ENCODE peak calls at places on chromosomes 16 and 17, in five cellular contexts. H, Z, W, X and V are unnamed samples.

GRCh38 chr17:50633683-50634082 is 998 bp upstream of the ABCC3 start:
- DNase-seq in H (no peak), Z (no peak), W (no peak), X (no peak), V (no peak)

GRCh38 chr17:15957608-15958307 is 12.8 kb downstream of the ADORA2B start:
- DNase-seq in H (no peak), Z (no peak), W (no peak), X (no peak), V (no peak)

GRCh38 chr16:67659675-67660563 is at the start of gene ACD:
- DNase-seq in H (peak), Z (peak), W (peak), X (peak), V (peak)

GRCh38 chr17:181213-182163 is at the start of gene DOC2B:
- DNase-seq in H (peak), Z (peak), W (peak), X (peak), V (no peak)

GRCh38 chr17:14464741-14465140 is 163.9 kb downstream of the HS3ST3B1 start:
- DNase-seq in H (peak), Z (no peak), W (peak), X (no peak), V (no peak)

GRCh38 chr17:58193641-58194259 is 1.2 kb downstream of the EPX start:
- DNase-seq in H (no peak), Z (no peak), W (no peak), X (peak), V (no peak)

GRCh38 chr17:48592592-48592991 is 987 bp downstream of the HOXB5 start:
- DNase-seq in H (no peak), Z (no peak), W (no peak), X (no peak), V (no peak)

GRCh38 chr17:57603978-57604377 is 141.1 kb downstream of the CCDC182 start:
- DNase-seq in H (no peak), Z (no peak), W (no peak), X (no peak), V (peak)

GRCh38 chr17:67528751-67529436 is 151.8 kb downstream of the PITPNC1 start:
- DNase-seq in H (peak), Z (peak), W (peak), X (peak), V (no peak)

GRCh38 chr17:289409-289808 is 63.2 kb downstream of the RPH3AL start:
- DNase-seq in H (no peak), Z (no peak), W (no peak), X (no peak), V (no peak)

GRCh38 chr16:71373073-71373472 is 14.6 kb downstream of the CALB2 start:
- DNase-seq in H (peak), Z (peak), W (no peak), X (no peak), V (no peak)

GRCh38 chr16:79997257-79997656 is 396.7 kb upstream of the MAF start:
- DNase-seq in H (peak), Z (no peak), W (no peak), X (peak), V (no peak)

GRCh38 chr17:64994781-64995538 is 61.6 kb downstream of the GNA13 start:
- DNase-seq in H (no peak), Z (no peak), W (no peak), X (no peak), V (no peak)

GRCh38 chr16:28984619-28985135 is at the start of gene LAT:
- DNase-seq in H (no peak), Z (no peak), W (no peak), X (no peak), V (peak)

GRCh38 chr17:79044462-79044861 is 20.5 kb downstream of the C1QTNF1 start:
- DNase-seq in H (no peak), Z (no peak), W (no peak), X (no peak), V (no peak)

GRCh38 chr17:72463287-72464102 is 342.7 kb downstream of the SOX9 start:
- DNase-seq in H (no peak), Z (no peak), W (no peak), X (no peak), V (no peak)

GRCh38 chr17:62572488-62573469 is 54.7 kb upstream of the MRC2 start:
- DNase-seq in H (no peak), Z (no peak), W (peak), X (no peak), V (no peak)

GRCh38 chr17:40614431-40615294 is 33.0 kb downstream of the SMARCE1 start:
- DNase-seq in H (no peak), Z (no peak), W (no peak), X (no peak), V (no peak)

GRCh38 chr17:40615295-40615988 is 32.2 kb downstream of the SMARCE1 start:
- DNase-seq in H (peak), Z (peak), W (peak), X (peak), V (peak)

GRCh38 chr17:40616592-40616991 is 31.0 kb downstream of the SMARCE1 start:
- DNase-seq in H (no peak), Z (no peak), W (no peak), X (no peak), V (no peak)

GRCh38 chr17:40617678-40618240 is 29.9 kb downstream of the SMARCE1 start:
- DNase-seq in H (no peak), Z (no peak), W (peak), X (peak), V (no peak)

DNA sequence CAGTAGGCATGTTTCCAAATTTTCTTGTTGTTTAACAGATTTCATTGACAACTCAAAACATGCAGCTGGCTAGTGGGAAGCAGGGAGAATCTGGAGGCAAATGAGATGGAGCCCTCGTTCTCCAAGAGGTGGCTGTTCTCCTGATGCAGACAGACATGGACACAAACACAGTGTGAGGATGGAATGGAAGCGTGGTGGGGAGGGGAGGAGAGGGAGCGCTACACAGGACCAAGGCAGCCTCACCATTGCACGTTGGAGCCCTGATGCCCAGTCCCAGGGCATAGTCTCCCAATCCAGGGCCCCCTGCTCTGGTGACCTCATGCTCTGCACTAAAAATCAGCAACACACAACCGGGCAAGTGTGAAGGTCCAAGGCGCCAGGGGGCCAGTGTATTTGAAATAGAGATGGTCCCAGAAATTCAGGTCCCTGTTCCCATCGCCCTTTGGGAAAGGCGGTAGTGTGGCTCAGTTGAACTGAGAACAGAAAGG is 31.6 kb downstream of the SMARCE1 start:
- DNase-seq in H (no peak), Z (no peak), W (no peak), X (no peak), V (no peak)
- TF ChIP-seq CTCF in H (no peak), Z (no peak), W (no peak), X (no peak), V (no peak)

DNA sequence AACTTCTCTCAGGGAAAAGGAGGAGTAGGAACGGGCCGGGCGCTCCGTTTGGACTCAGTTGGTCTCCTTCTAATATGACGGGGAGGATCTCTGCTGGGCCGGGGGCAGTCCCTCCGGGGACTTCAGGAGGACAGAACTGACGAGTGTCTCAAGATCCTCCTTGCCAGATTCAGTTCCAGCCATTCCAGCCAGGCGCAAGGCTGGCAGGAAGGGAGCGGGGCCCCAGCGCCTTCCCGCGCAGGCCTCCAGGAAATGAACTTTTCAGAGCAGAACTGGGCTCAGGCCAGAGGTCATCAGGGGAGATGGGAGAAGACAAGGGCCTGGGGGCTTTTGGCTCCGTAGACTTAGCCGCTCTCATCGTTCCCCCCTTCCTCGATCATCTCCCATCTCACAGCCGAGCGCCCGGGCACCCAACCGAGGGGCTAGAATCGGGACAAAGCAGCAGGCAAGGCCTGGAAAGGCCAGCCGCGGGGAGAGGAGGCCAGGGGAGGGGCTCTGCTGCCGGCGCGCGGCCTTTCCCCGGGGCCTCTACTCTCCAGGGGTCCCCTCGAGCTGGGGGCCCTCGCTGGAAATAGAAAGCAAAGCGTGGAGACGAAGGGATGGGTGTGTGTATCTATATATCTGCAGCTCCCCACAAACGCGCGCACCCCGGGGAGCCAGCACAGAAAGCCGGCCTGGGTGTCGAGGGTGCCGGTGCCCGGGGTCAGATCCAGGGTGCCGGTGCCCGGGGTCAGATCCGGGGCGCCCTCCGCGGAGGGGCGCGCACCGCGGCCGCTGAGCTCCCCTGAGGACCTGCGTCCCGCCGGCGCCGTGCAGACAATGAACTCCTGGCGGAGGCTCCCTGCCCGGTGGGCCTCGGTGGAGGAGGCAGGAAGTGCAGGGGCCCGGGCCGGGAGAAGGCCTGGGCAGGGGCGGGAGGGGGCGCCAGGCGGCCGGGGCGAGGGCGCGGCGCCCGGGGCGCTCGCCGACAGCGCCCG is 1.4 kb downstream of the ZNF423 start:
- DNase-seq in H (no peak), Z (peak), W (no peak), X (peak), V (no peak)
- TF ChIP-seq CTCF in H (no peak), Z (no peak), W (no peak), X (no peak), V (no peak)

DNA sequence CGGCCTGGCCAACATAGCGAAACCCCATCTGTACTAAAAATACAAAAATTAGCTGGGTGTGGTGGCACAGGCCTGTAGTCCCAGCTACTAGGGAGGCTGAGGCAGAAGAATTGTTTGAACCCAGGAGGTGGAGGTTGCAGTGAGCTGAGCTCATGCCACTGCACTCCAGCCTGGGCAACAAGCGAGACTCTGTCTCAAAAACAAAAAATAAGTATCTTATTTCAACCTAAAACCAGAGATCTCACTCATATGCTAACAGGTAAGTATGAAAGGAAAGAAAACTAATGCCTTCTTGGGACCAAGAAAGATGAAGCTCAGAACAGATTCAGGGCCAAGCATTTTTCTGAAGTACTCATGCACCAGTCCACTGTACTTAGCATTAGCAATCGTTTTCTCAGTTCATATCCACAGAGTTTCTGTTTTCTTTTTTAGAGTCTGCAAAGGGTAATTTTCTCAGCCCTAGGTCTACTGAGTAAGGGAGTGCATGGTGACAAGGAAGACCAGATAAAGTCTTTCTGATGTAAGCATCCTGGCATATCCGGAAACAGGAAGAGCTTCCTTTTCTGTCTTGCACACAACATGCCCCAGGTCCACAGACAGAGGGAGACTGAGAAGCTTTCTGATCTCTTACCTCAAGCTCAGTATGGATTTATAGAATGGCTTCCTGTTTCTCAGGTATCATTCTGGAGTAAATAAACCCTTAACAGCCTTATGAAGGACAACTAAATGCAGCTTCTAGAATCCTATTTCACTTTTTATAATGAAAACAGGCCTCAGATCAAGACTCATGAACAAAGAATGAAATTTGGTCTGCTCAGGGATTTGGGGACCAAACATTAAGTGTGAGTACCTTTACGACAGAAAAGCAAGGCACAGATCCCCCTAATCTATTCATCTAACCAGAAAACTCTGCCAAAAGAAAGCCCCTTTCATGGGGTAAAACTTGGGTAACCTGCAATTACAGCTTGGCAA is 38.7 kb upstream of the FOXJ1 start:
- DNase-seq in H (peak), Z (no peak), W (peak), X (no peak), V (peak)
- TF ChIP-seq CTCF in H (no peak), Z (no peak), W (peak), X (no peak), V (no peak)

GRCh38 chr17:11795906-11796305 is 197.6 kb downstream of the DNAH9 start:
- DNase-seq in H (no peak), Z (no peak), W (no peak), X (no peak), V (no peak)

GRCh38 chr17:11803226-11803625 is 194.0 kb downstream of the ZNF18 start:
- DNase-seq in H (no peak), Z (no peak), W (no peak), X (no peak), V (no peak)

GRCh38 chr17:11803635-11804034 is 193.6 kb downstream of the ZNF18 start:
- DNase-seq in H (no peak), Z (no peak), W (no peak), X (no peak), V (no peak)

DNA sequence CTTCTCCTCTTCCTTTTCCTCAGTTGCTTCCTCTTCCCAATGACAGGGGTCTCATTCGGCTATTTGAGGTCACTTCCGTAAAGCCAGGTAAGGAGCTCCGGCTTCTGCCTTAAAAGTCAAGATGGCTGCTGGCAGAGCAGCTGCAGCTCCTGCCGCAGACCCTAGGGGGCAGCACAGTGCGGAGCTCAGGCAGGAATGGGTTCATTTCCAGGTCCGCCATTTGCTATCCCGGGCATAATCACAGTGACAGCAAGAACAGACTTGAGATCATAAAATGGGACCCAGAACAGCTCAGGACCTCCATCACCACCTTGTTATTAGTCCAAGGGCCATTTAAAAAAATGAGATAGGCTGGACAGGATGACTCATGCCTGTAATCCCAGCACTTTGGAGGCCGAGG is 199.5 kb downstream of the ZNF18 start:
- DNase-seq in H (no peak), Z (peak), W (no peak), X (peak), V (no peak)
- TF ChIP-seq CTCF in H (no peak), Z (peak), W (peak), X (no peak), V (no peak)

GRCh38 chr17:83057793-83058477 is 21.5 kb upstream of the METRNL start:
- DNase-seq in H (no peak), Z (no peak), W (no peak), X (no peak), V (no peak)

GRCh38 chr17:83058478-83059167 is 20.8 kb upstream of the METRNL start:
- DNase-seq in H (no peak), Z (no peak), W (no peak), X (no peak), V (no peak)

GRCh38 chr17:83056583-83057396 is 22.6 kb upstream of the METRNL start:
- DNase-seq in H (peak), Z (no peak), W (peak), X (no peak), V (no peak)

GRCh38 chr17:83055911-83056582 is 23.4 kb upstream of the METRNL start:
- DNase-seq in H (peak), Z (peak), W (peak), X (no peak), V (no peak)

DNA sequence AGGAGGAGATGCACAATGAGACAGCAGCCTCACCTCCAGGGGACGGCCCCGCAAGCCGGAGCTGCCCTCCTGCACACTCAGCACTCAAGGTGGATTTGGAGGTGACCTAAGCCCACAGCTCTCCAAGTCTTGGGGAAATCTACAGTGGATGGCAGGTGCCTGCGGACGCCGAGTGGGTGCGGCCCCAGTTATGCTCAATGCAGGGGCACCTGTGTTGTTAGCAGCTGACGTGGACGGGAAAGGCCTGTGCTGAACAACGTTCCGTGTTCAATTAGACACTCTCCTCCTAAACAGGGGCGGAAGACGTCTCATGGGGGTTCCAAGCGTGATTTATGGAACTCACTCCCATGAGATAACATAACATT is 22.0 kb upstream of the METRNL start:
- DNase-seq in H (no peak), Z (no peak), W (no peak), X (no peak), V (no peak)
- TF ChIP-seq CTCF in H (no peak), Z (no peak), W (no peak), X (no peak), V (no peak)

GRCh38 chr16:8120001-8120400 is 470.3 kb downstream of the TMEM114 start:
- DNase-seq in H (no peak), Z (no peak), W (no peak), X (no peak), V (no peak)
- TF ChIP-seq CTCF in H (no peak), Z (no peak), W (no peak), X (no peak), V (no peak)

GRCh38 chr16:54633943-54634362 is 296.7 kb upstream of the IRX5 start:
- DNase-seq in H (peak), Z (peak), W (peak), X (peak), V (peak)
- TF ChIP-seq CTCF in H (peak), Z (peak), W (peak), X (peak), V (no peak)